ENCODE peak calls at places on chromosomes 3 and 15, in ten cellular contexts. U is A549, M is stomach, W is H1, G is K562, Z is SK-N-SH, S is sigmoid colon, D is suprapubic skin, Y is esophagus muscularis mucosa, R is transverse colon. I is an unnamed sample.

GRCh38 chr15:77865701-77866100 is 211.8 kb downstream of the TBC1D2B start:
- DNase-seq in U (no peak), M (no peak), W (no peak), G (no peak), Z (no peak), S (peak; percentile 34), D (peak; percentile 32), Y (no peak), R (peak; percentile 5), I (no peak)

GRCh38 chr3:155208183-155208582 is 85.3 kb downstream of the STRIT1 start:
- DNase-seq in U (no peak), M (no peak), W (no peak), G (no peak), Z (no peak), S (no peak), D (no peak), Y (no peak), R (no peak), I (no peak)

GRCh38 chr3:4986175-4986610 is 7.0 kb downstream of the BHLHE40 start:
- DNase-seq in U (no peak), M (no peak), W (no peak), G (no peak), Z (no peak), S (no peak), D (no peak), Y (no peak), R (no peak), I (no peak)

GRCh38 chr3:56976666-56977560 is 83.6 kb upstream of the SPATA12 start:
- DNase-seq in U (no peak), M (no peak), W (no peak), G (no peak), Z (peak; percentile 82), S (peak; percentile 72), D (no peak), Y (no peak), R (no peak), I (peak; percentile 81)

GRCh38 chr3:127180859-127181258 is 12.1 kb upstream of the PRR23E start:
- DNase-seq in U (no peak), M (no peak), W (no peak), G (no peak), Z (no peak), S (peak; percentile 28), D (no peak), Y (peak; percentile 84), R (no peak), I (no peak)

GRCh38 chr3:189900578-189900977 is 220.1 kb downstream of the P3H2 start:
- DNase-seq in U (no peak), M (no peak), W (no peak), G (no peak), Z (no peak), S (no peak), D (no peak), Y (no peak), R (peak; percentile 8), I (no peak)

GRCh38 chr3:187197255-187197654 is at the start of gene RTP1:
- DNase-seq in U (no peak), M (no peak), W (no peak), G (no peak), Z (peak; percentile 25), S (no peak), D (no peak), Y (no peak), R (no peak), I (no peak)

GRCh38 chr15:61381501-61381900 is 152.4 kb upstream of the RORA start:
- DNase-seq in U (no peak), M (no peak), W (no peak), G (no peak), Z (no peak), S (no peak), D (no peak), Y (no peak), R (no peak), I (no peak)

GRCh38 chr3:30970183-30970582 is 75.7 kb upstream of the GADL1 start:
- DNase-seq in U (peak; percentile 7), M (no peak), W (no peak), G (no peak), Z (no peak), S (no peak), D (no peak), Y (peak; percentile 12), R (no peak), I (no peak)

GRCh38 chr3:29694783-29695182 is 413.9 kb downstream of the RBMS3 start:
- DNase-seq in U (peak; percentile 88), M (no peak), W (no peak), G (no peak), Z (no peak), S (no peak), D (no peak), Y (no peak), R (no peak), I (no peak)

GRCh38 chr3:106025151-106025722 is 156.4 kb upstream of the CBLB start:
- DNase-seq in U (no peak), M (peak; percentile 42), W (no peak), G (no peak), Z (peak; percentile 4), S (no peak), D (no peak), Y (no peak), R (peak; percentile 11), I (no peak)

GRCh38 chr15:88302373-88302772 is 45.8 kb upstream of the NTRK3 start:
- DNase-seq in U (no peak), M (no peak), W (no peak), G (no peak), Z (no peak), S (no peak), D (no peak), Y (no peak), R (no peak), I (no peak)

GRCh38 chr15:40769310-40770146 is at the start of gene C15orf62:
- DNase-seq in U (no peak), M (peak; percentile 73), W (no peak), G (no peak), Z (peak; percentile 75), S (no peak), D (no peak), Y (no peak), R (peak; percentile 66), I (no peak)

GRCh38 chr3:11379238-11379823 is 107.1 kb downstream of the ATG7 start:
- DNase-seq in U (peak; percentile 46), M (no peak), W (no peak), G (peak; percentile 19), Z (peak; percentile 56), S (no peak), D (no peak), Y (no peak), R (no peak), I (no peak)

GRCh38 chr15:89888214-89888804 is 5.5 kb downstream of the AP3S2 start:
- DNase-seq in U (peak; percentile 69), M (no peak), W (no peak), G (no peak), Z (no peak), S (no peak), D (no peak), Y (no peak), R (peak; percentile 41), I (no peak)

GRCh38 chr15:78561490-78561889 is 3.8 kb upstream of the CHRNA5 start:
- DNase-seq in U (no peak), M (no peak), W (no peak), G (no peak), Z (no peak), S (no peak), D (no peak), Y (no peak), R (no peak), I (no peak)

GRCh38 chr3:181756645-181757044 is 44.9 kb downstream of the SOX2 start:
- DNase-seq in U (no peak), M (no peak), W (peak; percentile 79), G (no peak), Z (no peak), S (no peak), D (no peak), Y (no peak), R (no peak), I (no peak)
- TF ChIP-seq EP300 in U (no peak), M (no peak), W (peak; percentile 87), G (no peak), Z (no peak), S (no peak), D (no peak), Y (no peak), R (no peak), I (no peak)

DNA sequence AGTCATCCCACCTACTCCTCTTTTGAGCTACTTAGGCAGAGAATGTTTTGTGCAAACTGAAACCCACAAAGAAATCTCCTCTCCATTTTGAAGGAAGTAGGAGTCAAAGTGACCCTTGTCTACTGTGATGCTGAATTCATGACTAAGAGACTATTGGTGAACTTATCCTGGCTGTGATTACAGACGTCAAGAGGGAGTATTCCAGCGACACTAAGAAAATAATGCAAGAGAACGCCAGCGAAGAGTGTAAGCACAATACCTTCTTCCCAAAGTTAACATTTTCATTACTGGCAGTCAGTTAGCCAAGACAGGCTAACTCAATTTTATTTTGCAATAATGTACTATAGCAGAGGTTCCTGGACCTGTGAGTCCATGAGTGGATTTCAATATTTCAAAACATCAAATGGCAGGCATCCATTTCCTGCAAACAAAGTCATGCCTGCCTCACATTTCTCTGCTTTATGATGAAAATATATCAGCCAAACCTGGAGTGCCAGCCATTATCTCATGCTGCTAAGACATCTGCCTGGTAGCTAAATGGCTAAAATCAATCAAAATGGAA is 59.0 kb downstream of the CTNNB1 start:
- DNase-seq in U (no peak), M (no peak), W (no peak), G (no peak), Z (no peak), S (no peak), D (no peak), Y (no peak), R (no peak), I (no peak)
- H3K27ac ChIP-seq in U (no peak overlapping the region), M (no peak overlapping the region), W (no peak overlapping the region), G (no peak overlapping the region), Z (no peak overlapping the region), S (no peak overlapping the region), D (no peak overlapping the region), Y (no peak overlapping the region), R (no peak overlapping the region), I (no peak overlapping the region)

DNA sequence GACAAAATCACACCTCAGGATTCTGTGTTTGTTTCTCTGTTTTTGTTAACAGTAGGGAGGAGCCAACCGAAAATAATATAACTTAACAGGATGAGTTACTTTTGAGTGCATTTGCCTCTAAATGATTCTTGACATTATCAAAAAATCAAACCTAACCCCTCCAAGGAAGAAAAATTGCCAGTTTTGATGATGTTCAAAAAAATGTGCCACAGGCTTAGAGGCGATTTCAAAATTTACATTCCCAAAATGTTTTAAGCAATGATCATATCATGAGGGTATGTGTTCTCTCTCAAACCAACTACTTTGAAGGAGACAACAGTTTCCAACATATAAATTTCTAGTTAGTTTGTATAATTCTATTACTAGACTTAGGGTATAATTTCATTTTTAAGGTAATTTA is 6.7 kb downstream of the VGLL3 start:
- DNase-seq in U (no peak), M (no peak), W (no peak), G (no peak), Z (no peak), S (no peak), D (no peak), Y (no peak), R (no peak), I (no peak)
- H3K9me3 ChIP-seq in U (no peaks in the 10 kb centered on the region), M (no peaks in the 10 kb centered on the region), W (no peaks in the 10 kb centered on the region), G (no peaks in the 10 kb centered on the region), Z (no peaks in the 10 kb centered on the region), S (no peaks in the 10 kb centered on the region), D (no peaks in the 10 kb centered on the region), Y (no peaks in the 10 kb centered on the region), R (no peaks in the 10 kb centered on the region), I (no peaks in the 10 kb centered on the region)

GRCh38 chr15:72117448-72117697 is 577 bp downstream of the MYO9A start:
- DNase-seq in U (peak; percentile 87), M (peak; percentile 79), W (peak; percentile 25), G (peak; percentile 52), Z (peak; percentile 79), S (peak; percentile 92), D (peak; percentile 91), Y (peak; percentile 93), R (peak; percentile 82), I (peak; percentile 76)
- TF ChIP-seq EP300 in U (no peak), M (no peak), W (no peak), G (no peak), Z (no peak), S (no peak), D (no peak), Y (no peak), R (no peak), I (no peak)